ENCODE peak calls at places on chromosomes 4 and X, in four cellular contexts. O is fibroblast of pulmonary artery, C is iPS DF 19.7, V is mucosa of gallbladder. Q is an unnamed sample.

GRCh38 chrX:54695816-54696487 is 102.1 kb downstream of the ITIH6 start:
- DNase-seq in V (no peak), C (no peak), O (no peak), Q (no peak)

GRCh38 chr4:128973384-128973783 is 120.0 kb downstream of the SCLT1 start:
- DNase-seq in V (no peak), O (no peak), C (no peak), Q (no peak)

GRCh38 chr4:181693517-181693916 is 549.7 kb upstream of the TENM3 start:
- DNase-seq in V (no peak), O (no peak), C (no peak), Q (no peak)

GRCh38 chr4:67696061-67696460 is 4.9 kb downstream of the UBA6 start:
- DNase-seq in C (no peak), V (no peak), O (no peak), Q (no peak)

GRCh38 chrX:40504801-40505605 is 75.8 kb upstream of the ATP6AP2 start:
- DNase-seq in O (peak), V (no peak), C (peak), Q (no peak)

GRCh38 chr4:61583696-61584095 is 383.6 kb downstream of the ADGRL3 start:
- DNase-seq in O (peak), V (no peak), C (no peak), Q (no peak)

GRCh38 chr4:157587681-157588423 is 367.3 kb downstream of the GRIA2 start:
- DNase-seq in V (no peak), C (no peak), O (no peak), Q (no peak)

GRCh38 chr4:6470502-6471302 is 1.7 kb downstream of the PPP2R2C start:
- DNase-seq in V (peak), C (no peak), O (peak), Q (no peak)

GRCh38 chr4:118158946-118159345 is 124.7 kb downstream of the NDST3 start:
- DNase-seq in O (peak), V (no peak), C (no peak), Q (no peak)

GRCh38 chr4:74536557-74536956 is 91.6 kb downstream of the AREG start:
- DNase-seq in C (no peak), V (no peak), O (peak), Q (no peak)

GRCh38 chrX:19904778-19905367 is 17.5 kb upstream of the SH3KBP1 start:
- DNase-seq in V (no peak), O (peak), C (peak), Q (no peak)

GRCh38 chrX:40130207-40130606 is 32.4 kb upstream of the BCOR start:
- DNase-seq in V (no peak), C (no peak), O (peak), Q (no peak)

GRCh38 chr4:60799214-60799613 is 400.9 kb upstream of the ADGRL3 start:
- DNase-seq in O (no peak), V (no peak), C (no peak), Q (no peak)

GRCh38 chr4:56531149-56531770 is 25.7 kb downstream of the ARL9 start:
- DNase-seq in V (no peak), C (no peak), O (no peak), Q (no peak)

GRCh38 chrX:104195489-104196084 is 29.3 kb downstream of the FAM199X start:
- DNase-seq in O (peak), C (no peak), V (no peak), Q (no peak)

GRCh38 chr4:95929448-95930064 is 89.7 kb downstream of the PDHA2 start:
- DNase-seq in O (peak), V (no peak), C (no peak), Q (no peak)

GRCh38 chrX:84187501-84188319 is at the start of gene RPS6KA6:
- DNase-seq in C (no peak), V (peak), O (peak), Q (no peak)

GRCh38 chrX:56726609-56727008 is 2.4 kb upstream of the NBDY start:
- DNase-seq in V (peak), O (peak), C (no peak), Q (peak)

GRCh38 chrX:119238557-119238956 is 2.5 kb downstream of the PGRMC1 start:
- DNase-seq in C (no peak), O (no peak), V (no peak), Q (no peak)

GRCh38 chr4:1249731-1250526 is 999 bp upstream of the CTBP1 start:
- DNase-seq in C (no peak), O (peak), V (no peak), Q (no peak)

GRCh38 chrX:124328765-124329164 is 3.7 kb upstream of the TEX13D start:
- DNase-seq in O (no peak), C (no peak), V (no peak), Q (no peak)

GRCh38 chrX:24879679-24880078 is 136.1 kb downstream of the ARX start:
- DNase-seq in C (no peak), O (no peak), V (no peak), Q (no peak)

GRCh38 chr4:77921701-77922100 is 59.1 kb downstream of the MRPL1 start:
- DNase-seq in O (peak), C (no peak), V (no peak), Q (no peak)

GRCh38 chrX:129636175-129636681 is 18.5 kb downstream of the APLN start:
- DNase-seq in C (no peak), O (no peak), V (peak), Q (no peak)

GRCh38 chrX:119605739-119606507 is at the start of gene NKRF:
- DNase-seq in V (peak), C (peak), O (peak), Q (peak)

GRCh38 chrX:20488473-20488872 is 221.8 kb upstream of the RPS6KA3 start:
- DNase-seq in C (no peak), O (no peak), V (no peak), Q (no peak)

GRCh38 chr4:140635606-140636005 is 66.8 kb upstream of the UCP1 start:
- DNase-seq in V (peak), C (no peak), O (peak), Q (no peak)

GRCh38 chr4:165131247-165131832 is 18.7 kb upstream of the TMEM192 start:
- DNase-seq in C (no peak), V (peak), O (peak), Q (peak)

GRCh38 chr4:41129936-41130440 is 84.4 kb downstream of the APBB2 start:
- DNase-seq in C (no peak), V (no peak), O (no peak), Q (no peak)

GRCh38 chr4:144575181-144575580 is 70.8 kb upstream of the HHIP start:
- DNase-seq in O (peak), C (no peak), V (no peak), Q (no peak)

GRCh38 chr4:103002551-103002950 is 17.0 kb downstream of the SLC9B1 start:
- DNase-seq in V (no peak), C (no peak), O (peak), Q (no peak)

GRCh38 chrX:154481911-154482601 is 3.0 kb upstream of the LAGE3 start:
- DNase-seq in O (no peak), C (no peak), V (no peak), Q (no peak)

GRCh38 chrX:50067435-50068292 is 133.1 kb downstream of the AKAP4 start:
- DNase-seq in V (peak), C (peak), O (peak), Q (peak)

GRCh38 chr4:25178838-25179261 is 18.6 kb upstream of the SEPSECS start:
- DNase-seq in V (no peak), O (no peak), C (no peak), Q (no peak)

GRCh38 chr4:144356941-144357381 is 216.4 kb upstream of the GYPA start:
- DNase-seq in V (no peak), C (no peak), O (peak), Q (no peak)